ENCODE peak calls at places on chromosomes 12 and 14, in ten cellular contexts. C, J, E, R, X, O, B, Z, A and T are unnamed samples.
A peak's percentile ranks its signal among the peaks of the same experiment; 100 is the strongest.

GRCh38 chr12:39672976-39673375 is 53.4 kb upstream of the ABCD2 start:
- DNase-seq in C (no peak), J (no peak), X (no peak), R (no peak), O (no peak), E (no peak), Z (no peak), A (no peak), B (no peak), T (no peak)

GRCh38 chr14:76773956-76774355 is 12.7 kb downstream of the VASH1 start:
- DNase-seq in R (no peak), E (no peak), Z (no peak), O (no peak), X (no peak), B (no peak), C (no peak), A (no peak), J (no peak), T (no peak)

GRCh38 chr14:24436355-24437019 is 6.1 kb downstream of the SDR39U1 start:
- DNase-seq in B (no peak), Z (peak; percentile 73), R (peak; percentile 77), A (peak; percentile 51), X (peak; percentile 87), J (peak; percentile 60), C (peak; percentile 71), E (no peak), O (peak; percentile 49), T (no peak)

GRCh38 chr14:97705976-97706375 is 908.8 kb downstream of the VRK1 start:
- DNase-seq in Z (no peak), E (no peak), O (peak; percentile 7), X (no peak), R (no peak), B (no peak), J (no peak), A (no peak), C (no peak), T (no peak)

GRCh38 chr14:31059152-31059924 is 33.2 kb upstream of the STRN3 start:
- DNase-seq in C (peak; percentile 77), X (no peak), B (no peak), O (peak; percentile 92), A (peak; percentile 62), E (no peak), Z (peak; percentile 49), J (no peak), R (peak; percentile 93), T (no peak)

GRCh38 chr12:12612403-12612802 is 727 bp downstream of the CREBL2 start:
- DNase-seq in Z (peak; percentile 34), X (peak; percentile 40), J (peak; percentile 38), R (peak; percentile 84), C (no peak), A (peak; percentile 44), B (no peak), E (no peak), O (peak; percentile 27), T (no peak)

GRCh38 chr12:26274441-26275312 is 79.3 kb downstream of the SSPN start:
- DNase-seq in C (peak; percentile 99), J (no peak), Z (peak; percentile 91), X (peak; percentile 45), E (no peak), R (peak; percentile 100), O (peak; percentile 100), B (no peak), A (no peak), T (peak; percentile 75)

GRCh38 chr14:65239143-65239672 is 136.9 kb upstream of the MAX start:
- DNase-seq in Z (no peak), O (no peak), X (no peak), C (peak; percentile 63), E (no peak), B (no peak), J (no peak), R (no peak), A (no peak), T (no peak)

GRCh38 chr14:66069830-66070541 is 416.2 kb upstream of the CCDC196 start:
- DNase-seq in C (no peak), A (no peak), B (no peak), J (no peak), X (no peak), R (no peak), Z (peak; percentile 16), O (no peak), E (no peak), T (no peak)

GRCh38 chr12:82182601-82183000 is 175.6 kb downstream of the CCDC59 start:
- DNase-seq in E (no peak), B (no peak), R (no peak), Z (peak; percentile 4), C (no peak), J (no peak), A (no peak), X (no peak), O (no peak), T (no peak)